ENCODE peak calls at places on chromosomes 5 and 9, in seven cellular contexts. One of them, this sample, is unnamed.
A peak's percentile ranks its signal among the peaks of the same experiment; 100 is the strongest.

GRCh38 chr9:89637787-89638186 is 33.0 kb downstream of the GADD45G start:
- DNase-seq in breast epithelium: no peak
- DNase-seq in ovary: no peak
- DNase-seq in prostate gland: no peak
- DNase-seq in uterus: no peak
- DNase-seq in A549: no peak
- DNase-seq in upper lobe of left lung: no peak
- DNase-seq in this sample: no peak

GRCh38 chr5:6386270-6386669 is 7.9 kb upstream of the MED10 start:
- DNase-seq in prostate gland: no peak
- DNase-seq in A549: no peak
- DNase-seq in ovary: no peak
- DNase-seq in uterus: no peak
- DNase-seq in breast epithelium: no peak
- DNase-seq in upper lobe of left lung: no peak
- DNase-seq in this sample: no peak

GRCh38 chr5:123610209-123610608 is 98.2 kb downstream of the CSNK1G3 start:
- DNase-seq in upper lobe of left lung: no peak
- DNase-seq in uterus: no peak
- DNase-seq in A549: no peak
- DNase-seq in prostate gland: no peak
- DNase-seq in ovary: no peak
- DNase-seq in breast epithelium: no peak
- DNase-seq in this sample: no peak

GRCh38 chr5:43065384-43066230 is 25.5 kb upstream of the ANXA2R start:
- DNase-seq in prostate gland: peak; percentile 26
- DNase-seq in breast epithelium: peak; percentile 66
- DNase-seq in A549: peak; percentile 64
- DNase-seq in upper lobe of left lung: peak; percentile 54
- DNase-seq in uterus: no peak
- DNase-seq in ovary: peak; percentile 69
- DNase-seq in this sample: peak; percentile 29

GRCh38 chr9:114155263-114155966 is at the start of gene COL27A1:
- DNase-seq in ovary: peak; percentile 93
- DNase-seq in uterus: peak; percentile 86
- DNase-seq in prostate gland: peak; percentile 78
- DNase-seq in upper lobe of left lung: peak; percentile 82
- DNase-seq in A549: peak; percentile 76
- DNase-seq in breast epithelium: peak; percentile 71
- DNase-seq in this sample: peak; percentile 53

GRCh38 chr5:117881426-117882230 is 1106.7 kb downstream of the DTWD2 start:
- DNase-seq in A549: no peak
- DNase-seq in ovary: no peak
- DNase-seq in breast epithelium: no peak
- DNase-seq in prostate gland: no peak
- DNase-seq in upper lobe of left lung: no peak
- DNase-seq in uterus: no peak
- DNase-seq in this sample: no peak

GRCh38 chr5:140084466-140084865 is 29.4 kb upstream of the PURA start:
- DNase-seq in uterus: no peak
- DNase-seq in upper lobe of left lung: peak; percentile 52
- DNase-seq in A549: no peak
- DNase-seq in ovary: no peak
- DNase-seq in breast epithelium: peak; percentile 35
- DNase-seq in prostate gland: peak; percentile 78
- DNase-seq in this sample: no peak

GRCh38 chr9:101235105-101235866 is 149.5 kb downstream of the BAAT start:
- DNase-seq in uterus: no peak
- DNase-seq in upper lobe of left lung: no peak
- DNase-seq in prostate gland: no peak
- DNase-seq in breast epithelium: no peak
- DNase-seq in A549: peak; percentile 35
- DNase-seq in ovary: no peak
- DNase-seq in this sample: no peak

GRCh38 chr5:177434942-177435738 is 8.7 kb downstream of the GRK6 start:
- DNase-seq in upper lobe of left lung: no peak
- DNase-seq in prostate gland: no peak
- DNase-seq in breast epithelium: no peak
- DNase-seq in A549: no peak
- DNase-seq in ovary: no peak
- DNase-seq in uterus: no peak
- DNase-seq in this sample: no peak

GRCh38 chr5:2506603-2507002 is 244.9 kb downstream of the IRX2 start:
- DNase-seq in upper lobe of left lung: no peak
- DNase-seq in uterus: no peak
- DNase-seq in breast epithelium: no peak
- DNase-seq in A549: no peak
- DNase-seq in ovary: no peak
- DNase-seq in prostate gland: no peak
- DNase-seq in this sample: no peak

GRCh38 chr9:136742640-136743391 is at the start of gene LCN10:
- DNase-seq in A549: no peak
- DNase-seq in ovary: no peak
- DNase-seq in upper lobe of left lung: no peak
- DNase-seq in breast epithelium: no peak
- DNase-seq in uterus: no peak
- DNase-seq in prostate gland: no peak
- DNase-seq in this sample: no peak

GRCh38 chr9:118651511-118651910 is 717.7 kb downstream of the BRINP1 start:
- DNase-seq in A549: no peak
- DNase-seq in breast epithelium: no peak
- DNase-seq in uterus: no peak
- DNase-seq in upper lobe of left lung: no peak
- DNase-seq in prostate gland: no peak
- DNase-seq in ovary: no peak
- DNase-seq in this sample: no peak

GRCh38 chr9:116422119-116422979 is 264.8 kb upstream of the TRIM32 start:
- DNase-seq in ovary: no peak
- DNase-seq in upper lobe of left lung: no peak
- DNase-seq in uterus: no peak
- DNase-seq in A549: no peak
- DNase-seq in prostate gland: no peak
- DNase-seq in breast epithelium: no peak
- DNase-seq in this sample: no peak

GRCh38 chr9:70924905-70925547 is 196.4 kb downstream of the TRPM3 start:
- DNase-seq in prostate gland: peak; percentile 45
- DNase-seq in ovary: no peak
- DNase-seq in breast epithelium: peak; percentile 42
- DNase-seq in A549: peak; percentile 65
- DNase-seq in upper lobe of left lung: peak; percentile 47
- DNase-seq in uterus: peak; percentile 20
- DNase-seq in this sample: peak; percentile 26

GRCh38 chr9:3434594-3434993 is 91.2 kb downstream of the RFX3 start:
- DNase-seq in A549: peak; percentile 4
- DNase-seq in breast epithelium: no peak
- DNase-seq in prostate gland: no peak
- DNase-seq in ovary: no peak
- DNase-seq in uterus: no peak
- DNase-seq in upper lobe of left lung: no peak
- DNase-seq in this sample: peak; percentile 19

GRCh38 chr5:33850100-33850594 is 41.6 kb downstream of the ADAMTS12 start:
- DNase-seq in ovary: no peak
- DNase-seq in upper lobe of left lung: no peak
- DNase-seq in A549: peak; percentile 54
- DNase-seq in breast epithelium: no peak
- DNase-seq in uterus: no peak
- DNase-seq in prostate gland: no peak
- DNase-seq in this sample: no peak

GRCh38 chr5:56622146-56622545 is 193.2 kb upstream of the MAP3K1 start:
- DNase-seq in upper lobe of left lung: no peak
- DNase-seq in uterus: no peak
- DNase-seq in ovary: no peak
- DNase-seq in prostate gland: no peak
- DNase-seq in A549: no peak
- DNase-seq in breast epithelium: no peak
- DNase-seq in this sample: no peak

GRCh38 chr5:34699155-34700077 is 43.3 kb downstream of the RAI14 start:
- DNase-seq in A549: no peak
- DNase-seq in ovary: no peak
- DNase-seq in breast epithelium: no peak
- DNase-seq in uterus: no peak
- DNase-seq in prostate gland: peak; percentile 54
- DNase-seq in upper lobe of left lung: peak; percentile 68
- DNase-seq in this sample: no peak

GRCh38 chr9:34335376-34335775 is 6.0 kb downstream of the NUDT2 start:
- DNase-seq in prostate gland: no peak
- DNase-seq in uterus: no peak
- DNase-seq in upper lobe of left lung: no peak
- DNase-seq in ovary: no peak
- DNase-seq in breast epithelium: no peak
- DNase-seq in A549: no peak
- DNase-seq in this sample: no peak

GRCh38 chr9:37943329-37944265 is 39.7 kb upstream of the SLC25A51 start:
- DNase-seq in ovary: peak; percentile 77
- DNase-seq in breast epithelium: peak; percentile 72
- DNase-seq in upper lobe of left lung: peak; percentile 68
- DNase-seq in uterus: peak; percentile 59
- DNase-seq in A549: no peak
- DNase-seq in prostate gland: peak; percentile 45
- DNase-seq in this sample: no peak

DNA sequence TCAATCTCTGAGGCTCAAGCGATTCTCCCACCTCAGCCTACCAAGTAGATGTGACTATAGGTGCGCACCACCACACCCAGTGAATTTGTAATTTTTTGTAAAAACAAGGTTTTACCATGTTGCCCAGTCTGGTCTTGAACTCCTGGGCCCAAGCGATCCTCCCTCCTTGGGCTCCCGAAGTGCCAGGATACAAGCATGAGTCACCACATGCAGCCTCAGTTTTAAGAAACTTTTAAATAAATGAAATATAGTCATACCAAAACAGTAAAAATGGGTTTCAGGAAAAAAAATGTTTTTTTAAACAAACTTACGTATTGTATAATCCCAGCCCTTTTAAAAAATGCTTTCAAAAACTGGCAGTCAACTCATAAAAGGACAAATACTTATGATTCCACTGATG is 26.6 kb downstream of the FXN start:
- DNase-seq in uterus: no peak
- DNase-seq in ovary: no peak
- DNase-seq in prostate gland: no peak
- DNase-seq in breast epithelium: no peak
- DNase-seq in A549: no peak
- DNase-seq in upper lobe of left lung: no peak
- DNase-seq in this sample: no peak
- TF ChIP-seq POLR2A in uterus: no peak
- TF ChIP-seq POLR2A in ovary: no peak
- TF ChIP-seq POLR2A in prostate gland: no peak
- TF ChIP-seq POLR2A in breast epithelium: no peak
- TF ChIP-seq POLR2A in A549: no peak
- TF ChIP-seq POLR2A in upper lobe of left lung: no peak
- TF ChIP-seq POLR2A in this sample: no peak

GRCh38 chr5:41510176-41510831 is at the start of gene PLCXD3:
- DNase-seq in A549: peak; percentile 15
- DNase-seq in prostate gland: no peak
- DNase-seq in ovary: peak; percentile 70
- DNase-seq in breast epithelium: no peak
- DNase-seq in uterus: no peak
- DNase-seq in upper lobe of left lung: peak; percentile 29
- DNase-seq in this sample: no peak

GRCh38 chr5:41508696-41509398 is 1.6 kb downstream of the PLCXD3 start:
- DNase-seq in ovary: no peak
- DNase-seq in A549: no peak
- DNase-seq in prostate gland: no peak
- DNase-seq in breast epithelium: no peak
- DNase-seq in upper lobe of left lung: no peak
- DNase-seq in uterus: no peak
- DNase-seq in this sample: no peak

GRCh38 chr5:41511241-41511640 is 840 bp upstream of the PLCXD3 start:
- DNase-seq in upper lobe of left lung: no peak
- DNase-seq in A549: no peak
- DNase-seq in breast epithelium: no peak
- DNase-seq in prostate gland: no peak
- DNase-seq in ovary: no peak
- DNase-seq in uterus: no peak
- DNase-seq in this sample: no peak

GRCh38 chr5:41508186-41508585 is 2.2 kb downstream of the PLCXD3 start:
- DNase-seq in upper lobe of left lung: no peak
- DNase-seq in prostate gland: no peak
- DNase-seq in ovary: no peak
- DNase-seq in A549: no peak
- DNase-seq in uterus: no peak
- DNase-seq in breast epithelium: no peak
- DNase-seq in this sample: no peak

GRCh38 chr5:41509399-41510175 is 814 bp downstream of the PLCXD3 start:
- DNase-seq in upper lobe of left lung: no peak
- DNase-seq in A549: no peak
- DNase-seq in uterus: no peak
- DNase-seq in ovary: peak; percentile 45
- DNase-seq in prostate gland: no peak
- DNase-seq in breast epithelium: no peak
- DNase-seq in this sample: no peak
- H3K4me3 ChIP-seq in upper lobe of left lung: peak overlapping the region; percentile 37
- H3K4me3 ChIP-seq in A549: peak overlapping the region; percentile 52
- H3K4me3 ChIP-seq in uterus: peak overlapping the region; percentile 56
- H3K4me3 ChIP-seq in ovary: peak overlapping the region; percentile 50
- H3K4me3 ChIP-seq in prostate gland: peak overlapping the region; percentile 21
- H3K4me3 ChIP-seq in breast epithelium: peak overlapping the region; percentile 42
- H3K4me3 ChIP-seq in this sample: peak overlapping the region; percentile 44

DNA sequence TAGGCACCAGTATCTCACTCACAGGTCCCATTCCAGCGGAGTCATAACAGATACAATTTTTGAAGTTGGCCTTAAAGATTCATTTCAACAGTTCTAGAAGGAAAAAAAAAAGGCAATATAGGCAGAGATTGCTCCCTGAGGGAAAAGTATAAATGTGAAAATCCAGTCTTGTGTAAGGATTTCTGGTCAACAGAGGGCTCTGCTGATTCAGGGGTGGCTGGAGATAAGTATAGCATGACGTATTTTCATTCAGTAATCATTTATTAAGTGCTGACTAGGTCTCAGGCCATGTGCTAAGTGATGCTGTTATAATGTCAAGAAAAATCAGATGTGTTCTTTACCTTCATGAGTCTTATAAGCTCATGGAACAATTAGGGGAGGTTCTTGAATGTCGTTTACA is 377.3 kb upstream of the MEF2C start:
- DNase-seq in uterus: no peak
- DNase-seq in A549: no peak
- DNase-seq in ovary: no peak
- DNase-seq in upper lobe of left lung: no peak
- DNase-seq in breast epithelium: no peak
- DNase-seq in prostate gland: no peak
- DNase-seq in this sample: no peak
- TF ChIP-seq POLR2A in uterus: no peak
- TF ChIP-seq POLR2A in A549: no peak
- TF ChIP-seq POLR2A in ovary: no peak
- TF ChIP-seq POLR2A in upper lobe of left lung: no peak
- TF ChIP-seq POLR2A in breast epithelium: no peak
- TF ChIP-seq POLR2A in prostate gland: no peak
- TF ChIP-seq POLR2A in this sample: no peak

DNA sequence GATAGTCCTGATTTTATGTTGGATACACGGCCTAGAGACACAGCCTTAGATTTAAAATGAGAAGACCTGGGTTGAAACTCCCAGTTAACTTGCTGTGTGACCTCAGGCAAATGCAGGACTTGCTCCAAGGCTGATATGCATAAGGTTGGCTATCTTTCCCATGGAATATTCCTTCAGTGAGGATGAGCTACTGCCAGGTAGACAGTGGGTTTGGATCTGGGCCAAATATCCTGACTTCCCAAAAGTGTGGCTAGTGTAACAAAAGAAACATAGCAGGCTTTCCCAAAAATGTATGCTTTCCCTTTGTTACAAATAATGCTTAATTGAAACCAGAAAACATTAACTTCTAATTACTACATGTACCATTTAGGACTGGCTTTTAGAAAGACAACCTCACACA is 697 bp upstream of the XPA start:
- DNase-seq in breast epithelium: no peak
- DNase-seq in prostate gland: no peak
- DNase-seq in upper lobe of left lung: no peak
- DNase-seq in uterus: no peak
- DNase-seq in ovary: no peak
- DNase-seq in A549: no peak
- DNase-seq in this sample: no peak
- H3K4me3 ChIP-seq in breast epithelium: peak overlapping the region; percentile 87
- H3K4me3 ChIP-seq in prostate gland: no peak overlapping the region
- H3K4me3 ChIP-seq in upper lobe of left lung: no peak overlapping the region
- H3K4me3 ChIP-seq in uterus: peak overlapping the region; percentile 55
- H3K4me3 ChIP-seq in ovary: peak overlapping the region; percentile 64
- H3K4me3 ChIP-seq in A549: peak overlapping the region; percentile 73
- H3K4me3 ChIP-seq in this sample: peak overlapping the region; percentile 100

This sample was measured in gastrocnemius medialis.